ENCODE peak calls at places on chromosomes 1 and 21, in four cellular contexts. Y is HCT116, U is heart left ventricle, S is transverse colon. P is an unnamed sample. For H3K27me3, the result is how much of the 10 kb centered on the place peaks cover.

GRCh38 chr1:206900149-206900548 is 2.9 kb downstream of the IL24 start:
- DNase-seq in Y (no peak), U (no peak), S (no peak), P (no peak)

GRCh38 chr1:58819719-58820118 is 35.9 kb upstream of the JUN start:
- DNase-seq in Y (no peak), U (no peak), S (no peak), P (peak)

GRCh38 chr21:40019076-40019475 is 151.8 kb downstream of the PCP4 start:
- DNase-seq in Y (no peak), U (no peak), S (no peak), P (peak)

GRCh38 chr1:108063703-108064102 is 98.7 kb upstream of the VAV3 start:
- DNase-seq in Y (no peak), U (no peak), S (no peak), P (no peak)

GRCh38 chr1:17287377-17287776 is 20.6 kb upstream of the PADI4 start:
- DNase-seq in Y (no peak), U (no peak), S (no peak), P (peak)

GRCh38 chr1:154951901-154952657 is 3.8 kb downstream of the PBXIP1 start:
- DNase-seq in Y (no peak), U (no peak), S (peak), P (no peak)

GRCh38 chr1:114695430-114696093 is at the start of gene AMPD1:
- DNase-seq in Y (no peak), U (no peak), S (peak), P (no peak)

GRCh38 chr1:171280596-171280995 is 32.3 kb downstream of the FMO1 start:
- DNase-seq in Y (no peak), U (no peak), S (no peak), P (no peak)

GRCh38 chr1:247905181-247905580 is 9.8 kb downstream of the OR2W3 start:
- DNase-seq in Y (no peak), U (no peak), S (no peak), P (no peak)

GRCh38 chr1:89705901-89706699 is 73.2 kb downstream of the LRRC8C start:
- DNase-seq in Y (no peak), U (no peak), S (no peak), P (no peak)

GRCh38 chr1:156970017-156970416 is 49.6 kb downstream of the LRRC71 start:
- DNase-seq in Y (no peak), U (no peak), S (no peak), P (no peak)

GRCh38 chr1:45833361-45833760 is 29.9 kb downstream of the MAST2 start:
- DNase-seq in Y (no peak), U (no peak), S (no peak), P (no peak)

GRCh38 chr1:186958520-186958919 is 129.8 kb downstream of the PLA2G4A start:
- DNase-seq in Y (no peak), U (no peak), S (no peak), P (no peak)

GRCh38 chr1:186950547-186950946 is 121.8 kb downstream of the PLA2G4A start:
- DNase-seq in Y (peak), U (no peak), S (no peak), P (no peak)

GRCh38 chr1:186949173-186949572 is 120.4 kb downstream of the PLA2G4A start:
- DNase-seq in Y (no peak), U (no peak), S (no peak), P (no peak)

GRCh38 chr1:186957339-186957738 is 128.6 kb downstream of the PLA2G4A start:
- DNase-seq in Y (no peak), U (no peak), S (no peak), P (no peak)

GRCh38 chr1:186953876-186954275 is 125.1 kb downstream of the PLA2G4A start:
- DNase-seq in Y (no peak), U (no peak), S (no peak), P (no peak)
- H3K27ac ChIP-seq in Y (no peak), U (no peak), S (no peak), P (no peak)

GRCh38 chr1:20367626-20368025 is 77.0 kb downstream of the VWA5B1 start:
- DNase-seq in Y (no peak), U (no peak), S (no peak), P (no peak)

GRCh38 chr1:20368866-20369545 is 78.3 kb downstream of the VWA5B1 start:
- DNase-seq in Y (no peak), U (no peak), S (no peak), P (no peak)

GRCh38 chr1:20366076-20366765 is 75.5 kb downstream of the VWA5B1 start:
- DNase-seq in Y (no peak), U (peak), S (peak), P (no peak)

GRCh38 chr1:20365421-20366075 is 74.9 kb downstream of the VWA5B1 start:
- DNase-seq in Y (no peak), U (no peak), S (no peak), P (no peak)

GRCh38 chr1:20366766-20367602 is 76.3 kb downstream of the VWA5B1 start:
- DNase-seq in Y (no peak), U (peak), S (peak), P (peak)
- H3K27me3 ChIP-seq in Y (under half), U (half or more), S (half or more), P (under half)

DNA sequence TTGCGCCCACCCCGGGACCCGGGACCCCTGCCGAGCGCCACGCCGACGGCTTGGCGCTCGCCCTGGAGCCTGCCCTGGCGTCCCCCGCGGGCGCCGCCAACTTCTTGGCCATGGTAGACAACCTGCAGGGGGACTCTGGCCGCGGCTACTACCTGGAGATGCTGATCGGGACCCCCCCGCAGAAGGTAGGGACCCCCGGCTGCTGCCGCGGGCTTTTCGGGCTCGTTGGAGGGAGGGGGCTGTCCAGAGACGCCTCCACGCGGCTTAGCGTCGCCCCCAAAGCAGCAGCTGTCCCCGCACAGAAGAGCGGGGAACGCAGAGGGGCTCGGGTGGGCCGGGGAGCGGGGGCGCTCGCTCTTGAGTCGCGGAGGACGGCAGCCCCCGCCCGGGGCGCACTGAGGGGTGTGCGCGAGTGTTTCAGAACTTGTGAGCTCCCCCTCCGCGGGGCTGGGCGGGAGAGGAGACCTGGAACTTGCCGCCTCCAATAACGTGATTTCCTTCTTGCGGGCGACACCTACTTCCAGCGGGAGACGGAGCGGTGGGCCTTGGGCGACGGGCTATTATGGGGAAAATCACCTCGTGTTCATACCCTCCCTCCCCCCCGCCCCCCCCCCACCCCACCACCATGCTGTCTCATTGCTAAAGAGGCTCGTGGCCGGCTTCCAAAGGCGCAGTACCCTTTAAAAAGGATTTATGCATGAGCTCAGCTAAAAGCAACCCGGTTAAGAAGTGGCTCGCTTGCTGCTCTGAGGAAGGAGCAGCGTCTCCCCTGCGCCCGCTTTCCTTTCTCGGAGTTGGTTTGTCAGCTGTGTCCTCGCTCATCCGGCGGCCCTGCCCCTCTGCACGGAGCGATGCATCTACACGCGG is 664 bp downstream of the BACE2 start:
- DNase-seq in Y (no peak), U (peak), S (peak), P (no peak)
- H3K4me3 ChIP-seq in Y (peak), U (peak), S (peak), P (peak)

GRCh38 chr1:160631983-160632625 is 14.7 kb downstream of the SLAMF1 start:
- DNase-seq in Y (no peak), U (no peak), S (no peak), P (no peak)

GRCh38 chr1:160630523-160631087 is 16.2 kb downstream of the SLAMF1 start:
- DNase-seq in Y (no peak), U (no peak), S (no peak), P (no peak)

GRCh38 chr1:160628799-160629263 is 18.0 kb downstream of the SLAMF1 start:
- DNase-seq in Y (no peak), U (no peak), S (no peak), P (no peak)

GRCh38 chr1:160626560-160627342 is 20.1 kb downstream of the SLAMF1 start:
- DNase-seq in Y (no peak), U (no peak), S (no peak), P (no peak)

GRCh38 chr1:160629286-160630210 is 17.3 kb downstream of the SLAMF1 start:
- DNase-seq in Y (no peak), U (peak), S (peak), P (no peak)
- H3K27ac ChIP-seq in Y (no peak), U (no peak), S (peak), P (no peak)

DNA sequence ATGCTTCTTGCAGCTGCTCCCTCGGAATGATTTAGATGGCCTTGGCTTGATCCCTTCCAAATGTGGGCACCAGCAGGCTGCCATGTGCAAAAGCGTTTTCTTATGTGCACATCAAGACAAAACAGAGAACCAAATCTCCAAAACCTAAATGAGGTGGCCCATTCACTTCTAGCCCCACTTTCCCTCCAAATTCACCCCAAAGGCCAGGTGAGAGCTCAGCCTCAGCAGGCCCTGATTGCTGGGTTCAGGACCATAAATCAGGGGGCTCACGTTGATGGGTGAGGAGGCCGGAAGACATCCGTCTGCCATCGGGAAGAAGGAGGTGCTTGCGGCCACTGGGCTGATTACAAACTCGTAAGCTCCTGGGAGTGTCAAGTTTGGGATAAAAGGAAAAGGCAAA is 86.7 kb upstream of the CLDN14 start:
- DNase-seq in Y (no peak), U (no peak), S (no peak), P (no peak)
- H3K27me3 ChIP-seq in Y (half or more), U (under half), S (half or more), P (under half)

P was measured in SJSA1.